ENCODE peak calls at places on chromosomes 16 and 17, in eight cellular contexts. D is neural progenitor cell, E is cardiac fibroblast, Z is lung, X is HL-60, V is fibroblast of mammary gland, U is BJ, R is right atrium auricular region. H is an unnamed sample.

GRCh38 chr16:56781565-56781964 is 51.6 kb downstream of the NUP93 start:
- DNase-seq in D (no peak), E (no peak), Z (no peak), X (no peak), V (no peak), U (no peak), R (no peak), H (no peak)

GRCh38 chr16:86975445-86975844 is 341.7 kb downstream of the C16orf95 start:
- DNase-seq in D (peak), E (peak), Z (no peak), X (no peak), V (peak), U (no peak), R (no peak), H (peak)

GRCh38 chr16:49698931-49699715 is 156.8 kb downstream of the ZNF423 start:
- DNase-seq in D (peak), E (peak), Z (no peak), X (no peak), V (peak), U (no peak), R (peak), H (no peak)

GRCh38 chr17:64166876-64167275 is 36.9 kb upstream of the ERN1 start:
- DNase-seq in D (no peak), E (no peak), Z (no peak), X (no peak), V (no peak), U (no peak), R (no peak), H (no peak)

GRCh38 chr17:81429353-81429774 is 34.1 kb downstream of the BAHCC1 start:
- DNase-seq in D (no peak), E (peak), Z (peak), X (no peak), V (peak), U (no peak), R (peak), H (peak)

GRCh38 chr17:4998666-4999428 is 1.1 kb downstream of the KIF1C start:
- DNase-seq in D (peak), E (no peak), Z (no peak), X (no peak), V (no peak), U (no peak), R (no peak), H (peak)

GRCh38 chr16:3266873-3267537 is 10.6 kb upstream of the MEFV start:
- DNase-seq in D (peak), E (peak), Z (no peak), X (no peak), V (peak), U (peak), R (no peak), H (peak)

GRCh38 chr17:35889818-35890773 is 9.9 kb upstream of the CCL5 start:
- DNase-seq in D (peak), E (peak), Z (no peak), X (no peak), V (peak), U (peak), R (no peak), H (peak)

GRCh38 chr17:62727916-62728672 is 80.0 kb downstream of the MARCHF10 start:
- DNase-seq in D (no peak), E (no peak), Z (no peak), X (no peak), V (no peak), U (no peak), R (no peak), H (no peak)

GRCh38 chr17:79623786-79624657 is 13.2 kb upstream of the RBFOX3 start:
- DNase-seq in D (no peak), E (no peak), Z (no peak), X (no peak), V (no peak), U (no peak), R (no peak), H (no peak)

GRCh38 chr16:58842156-58842555 is 108.0 kb upstream of the GOT2 start:
- DNase-seq in D (no peak), E (no peak), Z (no peak), X (no peak), V (no peak), U (no peak), R (no peak), H (no peak)

GRCh38 chr17:63930951-63931575 is 1.1 kb downstream of the CD79B start:
- DNase-seq in D (peak), E (no peak), Z (peak), X (peak), V (no peak), U (no peak), R (peak), H (no peak)

GRCh38 chr16:69830146-69830533 is 68.0 kb downstream of the WWP2 start:
- DNase-seq in D (no peak), E (no peak), Z (no peak), X (no peak), V (no peak), U (no peak), R (no peak), H (no peak)

GRCh38 chr16:66905633-66906539 is 12.8 kb downstream of the CDH16 start:
- DNase-seq in D (peak), E (no peak), Z (no peak), X (no peak), V (no peak), U (no peak), R (no peak), H (peak)

GRCh38 chr17:38844261-38844757 is 9.2 kb downstream of the RPL23 start:
- DNase-seq in D (no peak), E (peak), Z (peak), X (no peak), V (peak), U (no peak), R (no peak), H (peak)

GRCh38 chr16:79595261-79595660 is 5.3 kb downstream of the MAF start:
- DNase-seq in D (no peak), E (peak), Z (no peak), X (no peak), V (no peak), U (no peak), R (no peak), H (peak)

GRCh38 chr16:79592150-79592549 is 8.4 kb downstream of the MAF start:
- DNase-seq in D (no peak), E (no peak), Z (no peak), X (no peak), V (no peak), U (no peak), R (peak), H (no peak)

GRCh38 chr16:79595916-79596450 is 4.6 kb downstream of the MAF start:
- DNase-seq in D (no peak), E (no peak), Z (no peak), X (no peak), V (no peak), U (no peak), R (peak), H (no peak)

GRCh38 chr16:79593754-79594153 is 6.8 kb downstream of the MAF start:
- DNase-seq in D (no peak), E (no peak), Z (no peak), X (no peak), V (no peak), U (no peak), R (peak), H (no peak)

GRCh38 chr16:79593074-79593531 is 7.4 kb downstream of the MAF start:
- DNase-seq in D (no peak), E (no peak), Z (no peak), X (no peak), V (no peak), U (no peak), R (peak), H (no peak)
- H3K4me3 ChIP-seq in D (no peak), E (no peak), Z (no peak), X (no peak), V (no peak), U (no peak), R (no peak), H (no peak)

GRCh38 chr17:9256361-9256943 is 235.1 kb downstream of the NTN1 start:
- DNase-seq in D (no peak), E (no peak), Z (no peak), X (no peak), V (no peak), U (no peak), R (no peak), H (no peak)
- TF ChIP-seq CTCF in D (no peak), E (no peak), Z (no peak), X (no peak), V (no peak), U (no peak), R (no peak), H (no peak)

DNA sequence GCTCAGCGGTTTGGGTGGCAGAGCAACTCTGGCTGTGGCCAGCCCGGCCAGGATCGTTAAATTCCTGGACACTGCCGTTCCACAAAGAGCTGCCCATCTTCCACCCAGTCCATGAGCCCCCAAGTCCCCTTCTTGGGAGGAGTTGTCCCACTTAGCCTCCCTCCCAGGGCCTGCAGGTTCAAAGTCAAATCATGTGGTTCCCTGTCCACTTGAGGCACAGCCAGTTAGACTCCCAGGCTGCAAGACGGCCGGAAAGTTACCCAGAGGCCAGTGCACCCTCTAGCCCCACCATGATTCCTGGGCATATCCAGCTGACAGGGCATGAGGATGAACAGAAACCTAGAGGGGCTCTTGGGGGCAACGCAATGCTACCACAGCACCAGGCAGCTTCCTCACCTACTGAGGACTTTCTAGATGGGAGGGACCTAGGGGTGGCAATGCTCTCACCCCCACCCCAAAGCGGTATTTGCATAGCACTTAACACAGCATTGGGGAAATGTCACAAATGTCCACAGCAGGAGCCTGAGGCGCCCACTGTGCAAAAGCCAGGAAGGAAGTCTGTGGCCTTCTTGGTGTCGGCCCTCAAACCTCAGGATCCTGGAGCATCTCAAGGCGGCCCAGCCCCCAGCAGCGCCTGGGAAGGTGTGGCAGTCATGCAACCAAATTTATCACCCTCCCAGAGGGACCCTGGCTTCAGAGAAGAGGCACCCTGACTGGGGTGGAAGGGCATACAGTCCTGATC is 45.4 kb downstream of the WNT3 start:
- DNase-seq in D (no peak), E (no peak), Z (no peak), X (no peak), V (no peak), U (no peak), R (no peak), H (no peak)
- H3K4me3 ChIP-seq in D (peak), E (no peak), Z (no peak), X (no peak), V (no peak), U (no peak), R (no peak), H (no peak)

GRCh38 chr17:43755389-43755875 is 3.2 kb downstream of the SOST start:
- DNase-seq in D (peak), E (peak), Z (no peak), X (no peak), V (no peak), U (no peak), R (no peak), H (peak)
- TF ChIP-seq CTCF in D (no peak), E (no peak), Z (no peak), X (no peak), V (no peak), U (no peak), R (no peak), H (no peak)

GRCh38 chr17:59621771-59622170 is 2.1 kb downstream of the CLTC start:
- DNase-seq in D (no peak), E (no peak), Z (no peak), X (no peak), V (no peak), U (no peak), R (no peak), H (no peak)
- H3K4me3 ChIP-seq in D (peak), E (peak), Z (no peak), X (peak), V (peak), U (peak), R (no peak), H (peak)

GRCh38 chr17:43430936-43431649 is 32.3 kb downstream of the ARL4D start:
- DNase-seq in D (peak), E (no peak), Z (no peak), X (no peak), V (no peak), U (no peak), R (no peak), H (no peak)

GRCh38 chr17:43423777-43424455 is 25.1 kb downstream of the ARL4D start:
- DNase-seq in D (no peak), E (no peak), Z (no peak), X (no peak), V (no peak), U (no peak), R (no peak), H (no peak)

GRCh38 chr17:43431741-43432523 is 33.1 kb downstream of the ARL4D start:
- DNase-seq in D (peak), E (peak), Z (no peak), X (no peak), V (peak), U (no peak), R (no peak), H (no peak)

GRCh38 chr17:43427362-43428043 is 28.7 kb downstream of the ARL4D start:
- DNase-seq in D (no peak), E (no peak), Z (no peak), X (no peak), V (no peak), U (no peak), R (no peak), H (no peak)

DNA sequence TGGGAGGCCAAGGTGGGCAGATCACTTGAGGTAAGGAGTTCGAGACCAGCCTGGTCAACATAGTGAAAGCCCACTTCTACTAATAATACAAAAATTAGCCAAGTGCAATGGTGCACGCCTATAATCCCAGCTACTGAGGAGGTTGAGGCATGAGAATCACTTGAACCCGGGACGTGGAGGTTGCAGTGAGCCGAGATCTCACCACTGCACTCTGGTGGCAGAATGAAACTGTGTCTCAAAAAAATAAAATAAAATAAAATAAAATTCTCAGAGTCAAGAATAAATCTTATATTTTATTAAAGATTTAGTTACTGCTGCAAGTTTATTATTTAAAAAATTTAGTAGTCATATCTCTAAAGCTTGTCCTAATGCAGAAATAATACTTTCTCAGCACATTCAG is 29.7 kb downstream of the ARL4D start:
- DNase-seq in D (no peak), E (no peak), Z (no peak), X (no peak), V (no peak), U (no peak), R (no peak), H (no peak)
- TF ChIP-seq CTCF in D (peak), E (peak), Z (no peak), X (no peak), V (peak), U (peak), R (no peak), H (peak)

DNA sequence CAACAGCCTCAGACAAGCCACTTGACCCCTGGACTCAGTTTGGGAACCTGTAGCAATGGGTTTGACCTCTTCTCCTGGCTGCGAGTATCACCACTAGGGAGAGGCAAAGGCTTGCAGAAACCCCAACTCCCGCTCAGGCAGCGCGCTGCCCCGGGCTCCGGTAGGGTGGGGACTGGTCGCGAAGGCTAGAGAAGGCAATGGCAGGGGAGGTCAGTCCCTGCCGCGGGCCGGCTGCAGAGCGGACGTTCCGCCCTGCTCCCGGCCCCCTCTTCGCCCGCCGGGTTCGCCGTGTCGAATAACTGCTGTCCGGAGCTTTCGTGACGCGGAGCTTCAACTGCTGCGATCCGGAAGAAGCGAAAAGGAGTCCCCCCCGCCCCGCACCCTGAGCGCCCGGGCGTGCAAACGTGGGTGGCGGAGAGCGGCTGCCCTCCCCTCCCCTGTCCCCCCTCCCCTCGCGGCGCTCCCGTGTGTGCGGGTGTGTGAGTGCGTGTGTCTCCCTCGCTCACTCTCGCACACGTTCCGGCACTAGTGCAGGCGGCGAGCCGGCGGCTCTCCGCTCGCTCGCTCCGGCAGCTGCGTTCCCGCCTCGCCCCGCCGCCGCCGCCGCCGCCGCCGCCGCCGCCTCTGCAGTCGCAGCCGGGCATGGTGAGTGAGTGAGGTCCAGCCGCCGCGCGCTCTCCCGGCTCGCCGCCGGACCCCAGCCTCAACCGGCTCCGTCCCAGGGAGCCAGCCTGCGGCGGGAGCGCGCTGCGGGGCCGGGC is 792 bp upstream of the SHISA6 start:
- DNase-seq in D (peak), E (no peak), Z (no peak), X (no peak), V (no peak), U (no peak), R (no peak), H (no peak)
- H3K4me3 ChIP-seq in D (peak), E (no peak), Z (no peak), X (no peak), V (no peak), U (no peak), R (peak), H (no peak)

DNA sequence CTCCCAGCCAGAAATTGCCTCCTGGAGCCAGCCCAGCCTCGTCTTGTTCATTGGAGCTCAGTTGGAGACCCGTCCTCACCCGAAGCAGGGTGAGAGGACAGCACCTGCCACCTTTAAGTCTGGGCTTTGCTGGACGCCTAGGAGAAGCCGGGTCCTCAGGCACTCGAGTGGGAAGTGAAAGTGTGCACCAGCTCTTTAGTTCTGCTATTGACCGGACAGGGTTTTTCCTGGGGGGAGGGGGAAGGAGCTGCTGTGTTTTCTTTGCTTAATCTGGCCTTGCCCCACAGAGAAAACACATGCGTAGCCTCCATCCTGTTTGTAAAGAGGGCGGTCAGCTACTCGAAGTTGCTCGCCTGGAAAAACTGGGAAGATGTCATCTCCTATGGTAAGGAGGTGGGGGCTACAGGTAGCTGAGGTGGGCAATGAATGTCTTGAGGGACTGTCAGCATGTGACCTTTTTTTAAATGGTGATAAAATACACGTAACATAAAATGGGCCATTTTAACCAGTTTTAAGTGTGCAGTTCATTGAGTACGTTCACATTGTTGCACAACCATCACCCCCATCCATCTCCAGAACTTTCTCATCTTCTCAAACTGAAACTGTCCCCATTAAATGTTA is 34.4 kb downstream of the CMIP start:
- DNase-seq in D (no peak), E (no peak), Z (peak), X (no peak), V (no peak), U (no peak), R (no peak), H (no peak)
- TF ChIP-seq CTCF in D (no peak), E (no peak), Z (no peak), X (no peak), V (no peak), U (no peak), R (no peak), H (no peak)

GRCh38 chr16:27242398-27242797 is 26.2 kb downstream of the NSMCE1 start:
- DNase-seq in D (no peak), E (no peak), Z (no peak), X (no peak), V (no peak), U (no peak), R (no peak), H (no peak)
- H3K4me3 ChIP-seq in D (no peak), E (peak), Z (no peak), X (no peak), V (no peak), U (no peak), R (no peak), H (no peak)

GRCh38 chr16:51124896-51125295 is 26.2 kb downstream of the SALL1 start:
- DNase-seq in D (no peak), E (no peak), Z (no peak), X (no peak), V (no peak), U (no peak), R (no peak), H (no peak)
- TF ChIP-seq CTCF in D (no peak), E (no peak), Z (no peak), X (no peak), V (no peak), U (no peak), R (no peak), H (no peak)

H was measured in epithelial cell of esophagus.